ENCODE peak calls at places on chromosomes 16 and 17, in ten cellular contexts. One of them, this sample, is unnamed.

GRCh38 chr16:77660311-77660710 is 62.0 kb upstream of the NUDT7 start:
- DNase-seq in HuH-7: peak
- DNase-seq in T-cell: no peak
- DNase-seq in brain microvascular endothelial cell: peak
- DNase-seq in neural crest cell: no peak
- DNase-seq in CD4-positive, alpha-beta T cell: no peak
- DNase-seq in stimulated activated CD4-positive, alpha-beta T cell treated with anti-CD3 and anti-CD28 coated beads, Interleukin-12 subunit alpha, Interleukin-12 subunit beta, amount 100 ng/mL, for 24 hours: no peak
- DNase-seq in NCI-H2081: no peak
- DNase-seq in B cell: no peak
- DNase-seq in non-pigmented ciliary epithelial cell: peak
- DNase-seq in this sample: peak

GRCh38 chr16:22789281-22789945 is 24.5 kb upstream of the HS3ST2 start:
- DNase-seq in HuH-7: no peak
- DNase-seq in T-cell: no peak
- DNase-seq in brain microvascular endothelial cell: no peak
- DNase-seq in neural crest cell: no peak
- DNase-seq in CD4-positive, alpha-beta T cell: no peak
- DNase-seq in stimulated activated CD4-positive, alpha-beta T cell treated with anti-CD3 and anti-CD28 coated beads, Interleukin-12 subunit alpha, Interleukin-12 subunit beta, amount 100 ng/mL, for 24 hours: no peak
- DNase-seq in NCI-H2081: no peak
- DNase-seq in B cell: no peak
- DNase-seq in non-pigmented ciliary epithelial cell: no peak
- DNase-seq in this sample: no peak

GRCh38 chr17:8223356-8224063 is 13.1 kb upstream of the AURKB start:
- DNase-seq in HuH-7: no peak
- DNase-seq in T-cell: peak
- DNase-seq in brain microvascular endothelial cell: peak
- DNase-seq in neural crest cell: peak
- DNase-seq in CD4-positive, alpha-beta T cell: peak
- DNase-seq in stimulated activated CD4-positive, alpha-beta T cell treated with anti-CD3 and anti-CD28 coated beads, Interleukin-12 subunit alpha, Interleukin-12 subunit beta, amount 100 ng/mL, for 24 hours: no peak
- DNase-seq in NCI-H2081: peak
- DNase-seq in B cell: peak
- DNase-seq in non-pigmented ciliary epithelial cell: no peak
- DNase-seq in this sample: peak

GRCh38 chr16:35692824-35693223 is 2233.4 kb downstream of the TP53TG3F start:
- DNase-seq in HuH-7: no peak
- DNase-seq in T-cell: no peak
- DNase-seq in brain microvascular endothelial cell: no peak
- DNase-seq in neural crest cell: no peak
- DNase-seq in CD4-positive, alpha-beta T cell: no peak
- DNase-seq in stimulated activated CD4-positive, alpha-beta T cell treated with anti-CD3 and anti-CD28 coated beads, Interleukin-12 subunit alpha, Interleukin-12 subunit beta, amount 100 ng/mL, for 24 hours: no peak
- DNase-seq in NCI-H2081: no peak
- DNase-seq in B cell: no peak
- DNase-seq in non-pigmented ciliary epithelial cell: no peak
- DNase-seq in this sample: no peak

GRCh38 chr17:20153231-20153630 is 144.1 kb downstream of the SPECC1 start:
- DNase-seq in HuH-7: no peak
- DNase-seq in T-cell: no peak
- DNase-seq in brain microvascular endothelial cell: no peak
- DNase-seq in neural crest cell: no peak
- DNase-seq in CD4-positive, alpha-beta T cell: no peak
- DNase-seq in stimulated activated CD4-positive, alpha-beta T cell treated with anti-CD3 and anti-CD28 coated beads, Interleukin-12 subunit alpha, Interleukin-12 subunit beta, amount 100 ng/mL, for 24 hours: no peak
- DNase-seq in NCI-H2081: no peak
- DNase-seq in B cell: no peak
- DNase-seq in non-pigmented ciliary epithelial cell: no peak
- DNase-seq in this sample: no peak

GRCh38 chr16:53821957-53822625 is 118.1 kb downstream of the FTO start:
- DNase-seq in HuH-7: no peak
- DNase-seq in T-cell: no peak
- DNase-seq in brain microvascular endothelial cell: peak
- DNase-seq in neural crest cell: no peak
- DNase-seq in CD4-positive, alpha-beta T cell: no peak
- DNase-seq in stimulated activated CD4-positive, alpha-beta T cell treated with anti-CD3 and anti-CD28 coated beads, Interleukin-12 subunit alpha, Interleukin-12 subunit beta, amount 100 ng/mL, for 24 hours: no peak
- DNase-seq in NCI-H2081: no peak
- DNase-seq in B cell: no peak
- DNase-seq in non-pigmented ciliary epithelial cell: peak
- DNase-seq in this sample: no peak

GRCh38 chr17:65366102-65366844 is 195.2 kb downstream of the AXIN2 start:
- DNase-seq in HuH-7: no peak
- DNase-seq in T-cell: no peak
- DNase-seq in brain microvascular endothelial cell: no peak
- DNase-seq in neural crest cell: no peak
- DNase-seq in CD4-positive, alpha-beta T cell: no peak
- DNase-seq in stimulated activated CD4-positive, alpha-beta T cell treated with anti-CD3 and anti-CD28 coated beads, Interleukin-12 subunit alpha, Interleukin-12 subunit beta, amount 100 ng/mL, for 24 hours: peak
- DNase-seq in NCI-H2081: no peak
- DNase-seq in B cell: no peak
- DNase-seq in non-pigmented ciliary epithelial cell: no peak
- DNase-seq in this sample: no peak

GRCh38 chr16:63129411-63130125 is 1093.3 kb upstream of the CDH8 start:
- DNase-seq in HuH-7: no peak
- DNase-seq in T-cell: no peak
- DNase-seq in brain microvascular endothelial cell: no peak
- DNase-seq in neural crest cell: no peak
- DNase-seq in CD4-positive, alpha-beta T cell: no peak
- DNase-seq in stimulated activated CD4-positive, alpha-beta T cell treated with anti-CD3 and anti-CD28 coated beads, Interleukin-12 subunit alpha, Interleukin-12 subunit beta, amount 100 ng/mL, for 24 hours: no peak
- DNase-seq in NCI-H2081: no peak
- DNase-seq in B cell: no peak
- DNase-seq in non-pigmented ciliary epithelial cell: no peak
- DNase-seq in this sample: no peak

GRCh38 chr16:66728117-66728787 is 23.2 kb downstream of the DYNC1LI2 start:
- DNase-seq in HuH-7: no peak
- DNase-seq in T-cell: no peak
- DNase-seq in brain microvascular endothelial cell: no peak
- DNase-seq in neural crest cell: no peak
- DNase-seq in CD4-positive, alpha-beta T cell: no peak
- DNase-seq in stimulated activated CD4-positive, alpha-beta T cell treated with anti-CD3 and anti-CD28 coated beads, Interleukin-12 subunit alpha, Interleukin-12 subunit beta, amount 100 ng/mL, for 24 hours: no peak
- DNase-seq in NCI-H2081: peak
- DNase-seq in B cell: no peak
- DNase-seq in non-pigmented ciliary epithelial cell: no peak
- DNase-seq in this sample: peak

GRCh38 chr17:83122834-83123233 is 43.4 kb downstream of the METRNL start:
- DNase-seq in HuH-7: no peak
- DNase-seq in T-cell: no peak
- DNase-seq in brain microvascular endothelial cell: no peak
- DNase-seq in neural crest cell: no peak
- DNase-seq in CD4-positive, alpha-beta T cell: no peak
- DNase-seq in stimulated activated CD4-positive, alpha-beta T cell treated with anti-CD3 and anti-CD28 coated beads, Interleukin-12 subunit alpha, Interleukin-12 subunit beta, amount 100 ng/mL, for 24 hours: no peak
- DNase-seq in NCI-H2081: no peak
- DNase-seq in B cell: no peak
- DNase-seq in non-pigmented ciliary epithelial cell: no peak
- DNase-seq in this sample: no peak

GRCh38 chr16:71421911-71422310 is 19.9 kb downstream of the TLE7 start:
- DNase-seq in HuH-7: peak
- DNase-seq in T-cell: no peak
- DNase-seq in brain microvascular endothelial cell: peak
- DNase-seq in neural crest cell: peak
- DNase-seq in CD4-positive, alpha-beta T cell: no peak
- DNase-seq in stimulated activated CD4-positive, alpha-beta T cell treated with anti-CD3 and anti-CD28 coated beads, Interleukin-12 subunit alpha, Interleukin-12 subunit beta, amount 100 ng/mL, for 24 hours: no peak
- DNase-seq in NCI-H2081: no peak
- DNase-seq in B cell: no peak
- DNase-seq in non-pigmented ciliary epithelial cell: no peak
- DNase-seq in this sample: peak

GRCh38 chr17:18066866-18067265 is 20.9 kb upstream of the DRG2 start:
- DNase-seq in HuH-7: no peak
- DNase-seq in T-cell: no peak
- DNase-seq in brain microvascular endothelial cell: no peak
- DNase-seq in neural crest cell: no peak
- DNase-seq in CD4-positive, alpha-beta T cell: no peak
- DNase-seq in stimulated activated CD4-positive, alpha-beta T cell treated with anti-CD3 and anti-CD28 coated beads, Interleukin-12 subunit alpha, Interleukin-12 subunit beta, amount 100 ng/mL, for 24 hours: no peak
- DNase-seq in NCI-H2081: no peak
- DNase-seq in B cell: no peak
- DNase-seq in non-pigmented ciliary epithelial cell: no peak
- DNase-seq in this sample: no peak

GRCh38 chr17:58330544-58330996 is 2.0 kb upstream of the TSPOAP1 start:
- DNase-seq in HuH-7: no peak
- DNase-seq in T-cell: no peak
- DNase-seq in brain microvascular endothelial cell: no peak
- DNase-seq in neural crest cell: no peak
- DNase-seq in CD4-positive, alpha-beta T cell: peak
- DNase-seq in stimulated activated CD4-positive, alpha-beta T cell treated with anti-CD3 and anti-CD28 coated beads, Interleukin-12 subunit alpha, Interleukin-12 subunit beta, amount 100 ng/mL, for 24 hours: no peak
- DNase-seq in NCI-H2081: no peak
- DNase-seq in B cell: peak
- DNase-seq in non-pigmented ciliary epithelial cell: no peak
- DNase-seq in this sample: peak

GRCh38 chr16:23962001-23962400 is 126.2 kb downstream of the PRKCB start:
- DNase-seq in HuH-7: no peak
- DNase-seq in T-cell: no peak
- DNase-seq in brain microvascular endothelial cell: no peak
- DNase-seq in neural crest cell: no peak
- DNase-seq in CD4-positive, alpha-beta T cell: no peak
- DNase-seq in stimulated activated CD4-positive, alpha-beta T cell treated with anti-CD3 and anti-CD28 coated beads, Interleukin-12 subunit alpha, Interleukin-12 subunit beta, amount 100 ng/mL, for 24 hours: peak
- DNase-seq in NCI-H2081: no peak
- DNase-seq in B cell: no peak
- DNase-seq in non-pigmented ciliary epithelial cell: no peak
- DNase-seq in this sample: no peak

GRCh38 chr16:89431158-89431584 is 59.2 kb downstream of the ANKRD11 start:
- DNase-seq in HuH-7: no peak
- DNase-seq in T-cell: no peak
- DNase-seq in brain microvascular endothelial cell: no peak
- DNase-seq in neural crest cell: no peak
- DNase-seq in CD4-positive, alpha-beta T cell: no peak
- DNase-seq in stimulated activated CD4-positive, alpha-beta T cell treated with anti-CD3 and anti-CD28 coated beads, Interleukin-12 subunit alpha, Interleukin-12 subunit beta, amount 100 ng/mL, for 24 hours: no peak
- DNase-seq in NCI-H2081: no peak
- DNase-seq in B cell: peak
- DNase-seq in non-pigmented ciliary epithelial cell: no peak
- DNase-seq in this sample: no peak

GRCh38 chr16:79756571-79756970 is 156.0 kb upstream of the MAF start:
- DNase-seq in HuH-7: no peak
- DNase-seq in T-cell: no peak
- DNase-seq in brain microvascular endothelial cell: no peak
- DNase-seq in neural crest cell: no peak
- DNase-seq in CD4-positive, alpha-beta T cell: no peak
- DNase-seq in stimulated activated CD4-positive, alpha-beta T cell treated with anti-CD3 and anti-CD28 coated beads, Interleukin-12 subunit alpha, Interleukin-12 subunit beta, amount 100 ng/mL, for 24 hours: no peak
- DNase-seq in NCI-H2081: no peak
- DNase-seq in B cell: no peak
- DNase-seq in non-pigmented ciliary epithelial cell: no peak
- DNase-seq in this sample: no peak

GRCh38 chr17:57739402-57740224 is 5.5 kb downstream of the CCDC182 start:
- DNase-seq in HuH-7: peak
- DNase-seq in T-cell: no peak
- DNase-seq in brain microvascular endothelial cell: no peak
- DNase-seq in neural crest cell: no peak
- DNase-seq in CD4-positive, alpha-beta T cell: no peak
- DNase-seq in stimulated activated CD4-positive, alpha-beta T cell treated with anti-CD3 and anti-CD28 coated beads, Interleukin-12 subunit alpha, Interleukin-12 subunit beta, amount 100 ng/mL, for 24 hours: no peak
- DNase-seq in NCI-H2081: peak
- DNase-seq in B cell: no peak
- DNase-seq in non-pigmented ciliary epithelial cell: no peak
- DNase-seq in this sample: peak

GRCh38 chr16:2339521-2340484 is 725 bp downstream of the ABCA3 start:
- DNase-seq in HuH-7: peak
- DNase-seq in T-cell: no peak
- DNase-seq in brain microvascular endothelial cell: no peak
- DNase-seq in neural crest cell: peak
- DNase-seq in CD4-positive, alpha-beta T cell: peak
- DNase-seq in stimulated activated CD4-positive, alpha-beta T cell treated with anti-CD3 and anti-CD28 coated beads, Interleukin-12 subunit alpha, Interleukin-12 subunit beta, amount 100 ng/mL, for 24 hours: peak
- DNase-seq in NCI-H2081: peak
- DNase-seq in B cell: peak
- DNase-seq in non-pigmented ciliary epithelial cell: no peak
- DNase-seq in this sample: peak

GRCh38 chr16:28875134-28876015 is 2.9 kb upstream of the ATP2A1 start:
- DNase-seq in HuH-7: no peak
- DNase-seq in T-cell: no peak
- DNase-seq in brain microvascular endothelial cell: no peak
- DNase-seq in neural crest cell: no peak
- DNase-seq in CD4-positive, alpha-beta T cell: no peak
- DNase-seq in stimulated activated CD4-positive, alpha-beta T cell treated with anti-CD3 and anti-CD28 coated beads, Interleukin-12 subunit alpha, Interleukin-12 subunit beta, amount 100 ng/mL, for 24 hours: no peak
- DNase-seq in NCI-H2081: no peak
- DNase-seq in B cell: no peak
- DNase-seq in non-pigmented ciliary epithelial cell: no peak
- DNase-seq in this sample: no peak

GRCh38 chr17:8928347-8928746 is 37.2 kb downstream of the PIK3R5 start:
- DNase-seq in HuH-7: no peak
- DNase-seq in T-cell: no peak
- DNase-seq in brain microvascular endothelial cell: no peak
- DNase-seq in neural crest cell: no peak
- DNase-seq in CD4-positive, alpha-beta T cell: no peak
- DNase-seq in stimulated activated CD4-positive, alpha-beta T cell treated with anti-CD3 and anti-CD28 coated beads, Interleukin-12 subunit alpha, Interleukin-12 subunit beta, amount 100 ng/mL, for 24 hours: no peak
- DNase-seq in NCI-H2081: no peak
- DNase-seq in B cell: no peak
- DNase-seq in non-pigmented ciliary epithelial cell: no peak
- DNase-seq in this sample: no peak

GRCh38 chr16:27817038-27817437 is 246.5 kb downstream of the GSG1L start:
- DNase-seq in HuH-7: no peak
- DNase-seq in T-cell: no peak
- DNase-seq in brain microvascular endothelial cell: no peak
- DNase-seq in neural crest cell: no peak
- DNase-seq in CD4-positive, alpha-beta T cell: no peak
- DNase-seq in stimulated activated CD4-positive, alpha-beta T cell treated with anti-CD3 and anti-CD28 coated beads, Interleukin-12 subunit alpha, Interleukin-12 subunit beta, amount 100 ng/mL, for 24 hours: no peak
- DNase-seq in NCI-H2081: no peak
- DNase-seq in B cell: no peak
- DNase-seq in non-pigmented ciliary epithelial cell: no peak
- DNase-seq in this sample: no peak

GRCh38 chr17:49365667-49366066 is 3.6 kb upstream of the ZNF652 start:
- DNase-seq in HuH-7: peak
- DNase-seq in T-cell: no peak
- DNase-seq in brain microvascular endothelial cell: no peak
- DNase-seq in neural crest cell: no peak
- DNase-seq in CD4-positive, alpha-beta T cell: no peak
- DNase-seq in stimulated activated CD4-positive, alpha-beta T cell treated with anti-CD3 and anti-CD28 coated beads, Interleukin-12 subunit alpha, Interleukin-12 subunit beta, amount 100 ng/mL, for 24 hours: no peak
- DNase-seq in NCI-H2081: no peak
- DNase-seq in B cell: no peak
- DNase-seq in non-pigmented ciliary epithelial cell: no peak
- DNase-seq in this sample: peak

GRCh38 chr17:56681561-56682266 is 88.2 kb downstream of the NOG start:
- DNase-seq in HuH-7: no peak
- DNase-seq in T-cell: no peak
- DNase-seq in brain microvascular endothelial cell: peak
- DNase-seq in neural crest cell: no peak
- DNase-seq in CD4-positive, alpha-beta T cell: no peak
- DNase-seq in stimulated activated CD4-positive, alpha-beta T cell treated with anti-CD3 and anti-CD28 coated beads, Interleukin-12 subunit alpha, Interleukin-12 subunit beta, amount 100 ng/mL, for 24 hours: no peak
- DNase-seq in NCI-H2081: no peak
- DNase-seq in B cell: no peak
- DNase-seq in non-pigmented ciliary epithelial cell: peak
- DNase-seq in this sample: peak

GRCh38 chr16:89257757-89258465 is 40.4 kb downstream of the ZNF778 start:
- DNase-seq in HuH-7: peak
- DNase-seq in T-cell: no peak
- DNase-seq in brain microvascular endothelial cell: no peak
- DNase-seq in neural crest cell: no peak
- DNase-seq in CD4-positive, alpha-beta T cell: no peak
- DNase-seq in stimulated activated CD4-positive, alpha-beta T cell treated with anti-CD3 and anti-CD28 coated beads, Interleukin-12 subunit alpha, Interleukin-12 subunit beta, amount 100 ng/mL, for 24 hours: no peak
- DNase-seq in NCI-H2081: no peak
- DNase-seq in B cell: no peak
- DNase-seq in non-pigmented ciliary epithelial cell: no peak
- DNase-seq in this sample: no peak

GRCh38 chr17:60851181-60851580 is 173.5 kb downstream of the BCAS3 start:
- DNase-seq in HuH-7: no peak
- DNase-seq in T-cell: no peak
- DNase-seq in brain microvascular endothelial cell: no peak
- DNase-seq in neural crest cell: no peak
- DNase-seq in CD4-positive, alpha-beta T cell: no peak
- DNase-seq in stimulated activated CD4-positive, alpha-beta T cell treated with anti-CD3 and anti-CD28 coated beads, Interleukin-12 subunit alpha, Interleukin-12 subunit beta, amount 100 ng/mL, for 24 hours: no peak
- DNase-seq in NCI-H2081: no peak
- DNase-seq in B cell: no peak
- DNase-seq in non-pigmented ciliary epithelial cell: no peak
- DNase-seq in this sample: no peak

GRCh38 chr17:57552114-57552601 is 192.9 kb downstream of the CCDC182 start:
- DNase-seq in HuH-7: peak
- DNase-seq in T-cell: peak
- DNase-seq in brain microvascular endothelial cell: peak
- DNase-seq in neural crest cell: peak
- DNase-seq in CD4-positive, alpha-beta T cell: peak
- DNase-seq in stimulated activated CD4-positive, alpha-beta T cell treated with anti-CD3 and anti-CD28 coated beads, Interleukin-12 subunit alpha, Interleukin-12 subunit beta, amount 100 ng/mL, for 24 hours: no peak
- DNase-seq in NCI-H2081: no peak
- DNase-seq in B cell: peak
- DNase-seq in non-pigmented ciliary epithelial cell: no peak
- DNase-seq in this sample: no peak